ENCODE peak calls at places on chromosomes 2 and 18, in six cellular contexts. B is effector memory CD4-positive, alpha-beta T cell; V is heart left ventricle; D is vagina; F is IMR-90; H is mesendoderm. L is an unnamed sample. For H3K4me1, the result is how much of the 10 kb centered on the place peaks cover.

GRCh38 chr2:47653909-47654789 is 128.8 kb upstream of the MSH6 start:
- DNase-seq in B (no peak), V (no peak), D (no peak), F (peak), H (peak), L (peak)

GRCh38 chr2:172427256-172427989 is at the start of gene ITGA6:
- DNase-seq in B (peak), V (peak), D (no peak), F (peak), H (peak), L (peak)

GRCh38 chr18:50306944-50307343 is 19.5 kb upstream of the CXXC1 start:
- DNase-seq in B (no peak), V (no peak), D (no peak), F (peak), H (peak), L (peak)

GRCh38 chr2:168363382-168364092 is 92.5 kb upstream of the CERS6 start:
- DNase-seq in B (no peak), V (no peak), D (no peak), F (no peak), H (no peak), L (no peak)

GRCh38 chr2:221572821-221573429 is 821 bp upstream of the EPHA4 start:
- DNase-seq in B (no peak), V (no peak), D (no peak), F (peak), H (no peak), L (peak)

GRCh38 chr2:160007111-160007510 is 55.3 kb downstream of the PLA2R1 start:
- DNase-seq in B (no peak), V (no peak), D (no peak), F (no peak), H (no peak), L (no peak)

GRCh38 chr2:33229646-33230045 is 246.8 kb upstream of the RASGRP3 start:
- DNase-seq in B (no peak), V (no peak), D (no peak), F (no peak), H (no peak), L (no peak)

GRCh38 chr2:63379438-63379837 is 208.8 kb downstream of the WDPCP start:
- DNase-seq in B (no peak), V (no peak), D (no peak), F (no peak), H (no peak), L (no peak)

GRCh38 chr2:234512884-234513669 is 16.2 kb upstream of the ARL4C start:
- DNase-seq in B (no peak), V (no peak), D (no peak), F (peak), H (no peak), L (no peak)

GRCh38 chr2:147045113-147045512 is 799.7 kb upstream of the ACVR2A start:
- DNase-seq in B (peak), V (peak), D (no peak), F (peak), H (peak), L (peak)

GRCh38 chr2:122868626-122869275 is 1113.3 kb downstream of the TSN start:
- DNase-seq in B (no peak), V (no peak), D (no peak), F (no peak), H (no peak), L (no peak)

GRCh38 chr2:162125138-162125537 is 26.9 kb downstream of the GCG start:
- DNase-seq in B (no peak), V (no peak), D (no peak), F (peak), H (peak), L (peak)

GRCh38 chr2:160229591-160229990 is 29.5 kb upstream of the ITGB6 start:
- DNase-seq in B (no peak), V (no peak), D (no peak), F (peak), H (no peak), L (no peak)

GRCh38 chr2:218401834-218402370 is 2.2 kb downstream of the CTDSP1 start:
- DNase-seq in B (no peak), V (no peak), D (no peak), F (no peak), H (no peak), L (no peak)

GRCh38 chr2:152385718-152386117 is 50.7 kb downstream of the FMNL2 start:
- DNase-seq in B (no peak), V (no peak), D (no peak), F (no peak), H (no peak), L (no peak)

GRCh38 chr2:129733579-129733978 is 245.9 kb upstream of the RAB6C start:
- DNase-seq in B (no peak), V (no peak), D (peak), F (no peak), H (no peak), L (no peak)

GRCh38 chr2:131031431-131031841 is 61.8 kb downstream of the FAM168B start:
- DNase-seq in B (no peak), V (no peak), D (no peak), F (no peak), H (no peak), L (no peak)

GRCh38 chr2:72035518-72036172 is 112.0 kb downstream of the CYP26B1 start:
- DNase-seq in B (no peak), V (no peak), D (peak), F (peak), H (no peak), L (no peak)

GRCh38 chr2:128784626-128785306 is 466.1 kb upstream of the HS6ST1 start:
- DNase-seq in B (no peak), V (no peak), D (peak), F (no peak), H (no peak), L (no peak)

GRCh38 chr2:219291910-219292490 is 12.8 kb downstream of the DNAJB2 start:
- DNase-seq in B (no peak), V (no peak), D (no peak), F (no peak), H (no peak), L (no peak)

GRCh38 chr2:133486706-133487305 is 81.5 kb downstream of the NCKAP5 start:
- DNase-seq in B (no peak), V (no peak), D (no peak), F (peak), H (no peak), L (no peak)

GRCh38 chr2:108971661-108972566 is 17.1 kb downstream of the EDAR start:
- DNase-seq in B (no peak), V (no peak), D (no peak), F (no peak), H (no peak), L (no peak)

GRCh38 chr2:105454801-105455485 is 56.1 kb upstream of the FHL2 start:
- DNase-seq in B (no peak), V (no peak), D (no peak), F (peak), H (peak), L (peak)

GRCh38 chr2:160516547-160517365 is 23.1 kb upstream of the RBMS1 start:
- DNase-seq in B (no peak), V (no peak), D (no peak), F (peak), H (no peak), L (peak)

GRCh38 chr18:76974345-76974744 is 152.0 kb downstream of the ZNF236 start:
- DNase-seq in B (no peak), V (no peak), D (no peak), F (no peak), H (no peak), L (no peak)

DNA sequence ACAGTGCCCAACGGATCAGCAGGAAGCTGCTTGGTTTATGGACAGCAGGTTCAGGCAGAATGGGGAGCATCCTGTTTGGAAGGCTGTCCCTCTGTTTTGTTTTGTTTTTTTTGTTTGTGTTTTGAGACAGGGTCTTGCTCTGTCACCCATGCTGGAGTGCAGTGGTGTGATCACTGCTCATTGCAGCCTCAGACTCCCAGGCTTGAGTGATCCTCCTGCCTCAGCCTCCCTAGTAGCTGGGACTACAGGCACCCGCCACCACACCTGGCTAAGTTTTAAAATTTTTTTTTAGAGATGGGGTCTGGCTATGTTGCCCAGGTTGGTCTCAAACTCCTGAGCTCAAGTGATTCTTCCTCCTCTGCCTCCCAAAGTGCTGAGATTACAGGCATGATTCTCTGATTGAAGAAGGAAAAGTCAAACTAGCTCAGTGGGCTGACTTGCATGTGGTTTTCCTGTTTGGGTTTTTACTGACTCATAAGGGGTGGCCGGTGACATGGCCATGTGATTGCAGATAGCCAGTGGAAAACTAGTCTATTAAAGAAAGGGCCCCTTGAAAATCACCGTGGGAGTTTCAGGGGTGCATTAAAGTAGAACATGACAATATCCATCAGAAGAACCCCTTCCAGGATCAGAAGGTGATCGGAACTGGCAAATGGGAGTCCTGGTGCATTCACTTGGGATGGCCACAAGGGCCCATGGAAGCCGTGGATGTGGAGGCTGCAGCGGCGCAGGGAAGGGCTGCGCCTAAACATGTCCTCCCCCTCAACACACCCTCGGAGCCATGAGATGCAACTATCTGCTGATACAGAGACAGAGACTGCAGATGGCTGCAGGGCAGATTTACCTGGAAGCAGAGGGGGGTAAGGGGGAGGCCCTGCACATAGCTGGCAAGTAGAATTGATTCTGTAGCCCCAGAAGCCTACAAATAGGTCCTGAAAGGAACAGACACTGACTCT is 26.5 kb downstream of the AQP12B start:
- DNase-seq in B (no peak), V (no peak), D (no peak), F (peak), H (no peak), L (peak)
- H3K4me1 ChIP-seq in B (under half), V (under half), D (under half), F (under half), H (under half), L (under half)

DNA sequence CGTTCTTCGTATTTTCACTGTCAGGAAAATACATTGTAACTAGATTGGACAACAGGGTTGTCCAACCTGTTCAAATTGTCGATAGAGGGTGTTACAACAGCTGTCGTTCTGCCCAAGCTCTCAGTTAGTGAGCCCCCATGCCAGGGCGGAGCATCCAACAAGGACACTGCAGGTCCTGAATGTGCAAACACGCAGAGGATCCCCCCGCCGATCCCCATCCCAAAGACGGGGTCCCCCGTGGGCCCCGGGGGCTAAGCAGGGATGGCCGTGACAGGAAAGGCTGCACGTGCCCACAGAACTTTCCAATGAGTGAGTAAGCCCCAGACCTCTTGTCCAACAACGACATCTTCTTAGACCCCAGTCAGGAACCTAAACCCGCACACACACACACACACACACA is 140.8 kb downstream of the PXDN start:
- DNase-seq in B (no peak), V (no peak), D (no peak), F (no peak), H (no peak), L (no peak)
- H3K4me1 ChIP-seq in B (under half), V (under half), D (under half), F (under half), H (under half), L (under half)

GRCh38 chr2:173929441-173929840 is 35.7 kb downstream of the SP3 start:
- DNase-seq in B (no peak), V (no peak), D (no peak), F (peak), H (no peak), L (peak)

GRCh38 chr2:173935305-173935704 is 29.9 kb downstream of the SP3 start:
- DNase-seq in B (no peak), V (no peak), D (no peak), F (no peak), H (no peak), L (no peak)

GRCh38 chr2:173938700-173939384 is 26.3 kb downstream of the SP3 start:
- DNase-seq in B (no peak), V (no peak), D (no peak), F (no peak), H (no peak), L (no peak)

GRCh38 chr2:173931751-173932150 is 33.4 kb downstream of the SP3 start:
- DNase-seq in B (no peak), V (no peak), D (no peak), F (no peak), H (no peak), L (no peak)

GRCh38 chr2:173934895-173935294 is 30.3 kb downstream of the SP3 start:
- DNase-seq in B (no peak), V (no peak), D (no peak), F (no peak), H (no peak), L (no peak)
- H3K4me1 ChIP-seq in B (under half), V (under half), D (half or more), F (under half), H (under half), L (under half)

GRCh38 chr2:16393483-16394071 is 272.1 kb downstream of the CYRIA start:
- DNase-seq in B (no peak), V (no peak), D (no peak), F (no peak), H (no peak), L (no peak)

GRCh38 chr2:16396171-16396570 is 269.5 kb downstream of the CYRIA start:
- DNase-seq in B (no peak), V (no peak), D (no peak), F (no peak), H (no peak), L (no peak)

GRCh38 chr2:16395601-16396000 is 270.0 kb downstream of the CYRIA start:
- DNase-seq in B (no peak), V (no peak), D (no peak), F (no peak), H (no peak), L (no peak)

GRCh38 chr2:16394072-16394985 is 271.3 kb downstream of the CYRIA start:
- DNase-seq in B (no peak), V (no peak), D (no peak), F (no peak), H (peak), L (peak)

GRCh38 chr2:16394986-16395550 is 270.6 kb downstream of the CYRIA start:
- DNase-seq in B (no peak), V (no peak), D (no peak), F (no peak), H (no peak), L (no peak)
- H3K4me1 ChIP-seq in B (under half), V (under half), D (under half), F (under half), H (under half), L (under half)

GRCh38 chr2:181787310-181788048 is 104.1 kb upstream of the ITPRID2 start:
- DNase-seq in B (no peak), V (no peak), D (no peak), F (no peak), H (no peak), L (no peak)

GRCh38 chr2:181789827-181790448 is 101.6 kb upstream of the ITPRID2 start:
- DNase-seq in B (no peak), V (no peak), D (no peak), F (no peak), H (no peak), L (no peak)

GRCh38 chr2:181786371-181787228 is 104.9 kb upstream of the ITPRID2 start:
- DNase-seq in B (no peak), V (no peak), D (no peak), F (no peak), H (no peak), L (no peak)

GRCh38 chr2:181790716-181791649 is 100.5 kb upstream of the ITPRID2 start:
- DNase-seq in B (no peak), V (no peak), D (no peak), F (peak), H (peak), L (peak)

GRCh38 chr2:181788883-181789555 is 102.5 kb upstream of the ITPRID2 start:
- DNase-seq in B (no peak), V (no peak), D (no peak), F (peak), H (no peak), L (no peak)
- H3K4me1 ChIP-seq in B (under half), V (under half), D (under half), F (under half), H (under half), L (under half)

GRCh38 chr2:200320991-200321390 is 14.5 kb downstream of the SPATS2L start:
- DNase-seq in B (no peak), V (no peak), D (no peak), F (no peak), H (no peak), L (no peak)
- H3K4me1 ChIP-seq in B (under half), V (under half), D (half or more), F (under half), H (under half), L (under half)